ENCODE peak calls at places on chromosomes 5 and 9, in five cellular contexts. B, V, K, A and S are unnamed samples. For H3K4me1, the result is how much of the 10 kb centered on the place peaks cover.

GRCh38 chr9:92393686-92394085 is 10.7 kb downstream of the OGN start:
- DNase-seq in B (no peak), K (no peak), A (no peak), V (no peak), S (no peak)

GRCh38 chr5:89106479-89106878 is 223.5 kb upstream of the MEF2C start:
- DNase-seq in K (no peak), A (no peak), V (no peak), B (no peak), S (no peak)

GRCh38 chr5:138177936-138178515 is 404 bp downstream of the BRD8 start:
- DNase-seq in A (peak), B (no peak), V (peak), K (no peak), S (peak)

GRCh38 chr9:6183227-6183551 is 32.4 kb upstream of the IL33 start:
- DNase-seq in A (no peak), V (no peak), B (no peak), K (no peak), S (no peak)

GRCh38 chr5:28174691-28175090 is 1136.3 kb upstream of the CDH9 start:
- DNase-seq in K (no peak), V (no peak), A (no peak), B (no peak), S (no peak)

GRCh38 chr5:8058626-8059180 is 189.8 kb downstream of the MTRR start:
- DNase-seq in K (no peak), B (no peak), V (no peak), A (no peak), S (no peak)

GRCh38 chr5:115543931-115544370 is 624 bp downstream of the FEM1C start:
- DNase-seq in A (peak), K (peak), B (no peak), V (no peak), S (peak)

GRCh38 chr9:33239922-33240321 is at the start of gene SPINK4:
- DNase-seq in A (no peak), V (no peak), B (no peak), K (peak), S (no peak)

GRCh38 chr5:80565330-80565729 is 4.8 kb downstream of the ANKRD34B start:
- DNase-seq in K (no peak), B (no peak), A (no peak), V (no peak), S (no peak)

GRCh38 chr9:101566904-101567724 is 27.7 kb downstream of the PPP3R2 start:
- DNase-seq in K (no peak), B (no peak), A (peak), V (no peak), S (peak)

GRCh38 chr9:87102131-87102530 is 154.8 kb upstream of the GAS1 start:
- DNase-seq in A (no peak), K (no peak), V (no peak), B (no peak), S (no peak)

GRCh38 chr9:87327567-87328125 is 170.0 kb upstream of the DAPK1 start:
- DNase-seq in A (no peak), V (no peak), K (no peak), B (no peak), S (no peak)

GRCh38 chr9:79652598-79652997 is 80.8 kb downstream of the TLE4 start:
- DNase-seq in K (no peak), V (no peak), A (no peak), B (no peak), S (no peak)

GRCh38 chr5:84564311-84564710 is 179.6 kb upstream of the EDIL3 start:
- DNase-seq in K (no peak), V (no peak), B (no peak), A (no peak), S (no peak)

GRCh38 chr5:141882594-141883183 is 4.5 kb upstream of the PCDH1 start:
- DNase-seq in V (no peak), B (no peak), A (no peak), K (no peak), S (no peak)

GRCh38 chr5:9351535-9351934 is 194.3 kb downstream of the SEMA5A start:
- DNase-seq in V (no peak), A (no peak), K (no peak), B (no peak), S (no peak)

GRCh38 chr5:98770158-98770910 is 3.1 kb upstream of the RGMB start:
- DNase-seq in B (no peak), V (peak), A (peak), K (peak), S (no peak)

GRCh38 chr5:128778474-128778873 is 186.8 kb upstream of the SLC27A6 start:
- DNase-seq in B (no peak), A (no peak), V (no peak), K (no peak), S (no peak)

GRCh38 chr5:157301066-157301465 is 35.1 kb downstream of the CYFIP2 start:
- DNase-seq in B (no peak), K (no peak), V (no peak), A (no peak), S (no peak)

GRCh38 chr9:92385001-92385400 is 19.4 kb downstream of the OGN start:
- DNase-seq in B (no peak), V (no peak), K (no peak), A (no peak), S (no peak)

GRCh38 chr9:8831568-8831967 is 1032.0 kb upstream of the DMAC1 start:
- DNase-seq in V (no peak), A (no peak), K (no peak), B (no peak), S (no peak)

GRCh38 chr9:35653611-35654010 is 2.9 kb upstream of the SIT1 start:
- DNase-seq in V (no peak), K (no peak), A (no peak), B (no peak), S (no peak)

GRCh38 chr5:159638954-159639559 is 277.2 kb upstream of the ADRA1B start:
- DNase-seq in V (no peak), A (no peak), K (no peak), B (no peak), S (no peak)

GRCh38 chr5:95901676-95902646 is 59.7 kb downstream of the ELL2 start:
- DNase-seq in A (no peak), B (no peak), K (no peak), V (no peak), S (no peak)

GRCh38 chr9:78046120-78046519 is 14.5 kb upstream of the GNAQ start:
- DNase-seq in B (no peak), K (no peak), A (no peak), V (no peak), S (no peak)

GRCh38 chr5:95617057-95617456 is 2.8 kb upstream of the GPR150 start:
- DNase-seq in K (no peak), V (no peak), B (no peak), A (no peak), S (no peak)

GRCh38 chr5:142402752-142403318 is 78.0 kb upstream of the SPRY4 start:
- DNase-seq in A (no peak), K (no peak), B (no peak), V (no peak), S (no peak)

GRCh38 chr5:43232943-43233833 is 41.2 kb downstream of the NIM1K start:
- DNase-seq in K (no peak), A (no peak), B (no peak), V (peak), S (peak)

GRCh38 chr9:135034106-135034505 is 53.4 kb upstream of the OLFM1 start:
- DNase-seq in K (peak), V (no peak), A (no peak), B (no peak), S (no peak)

GRCh38 chr5:168756517-168757391 is 177.6 kb upstream of the PANK3 start:
- DNase-seq in B (no peak), A (no peak), V (no peak), K (no peak), S (no peak)

GRCh38 chr9:71814226-71814625 is 45.9 kb upstream of the CEMIP2 start:
- DNase-seq in B (no peak), A (peak), K (no peak), V (no peak), S (no peak)

GRCh38 chr5:16271851-16272250 is 92.3 kb upstream of the MARCHF11 start:
- DNase-seq in B (no peak), A (no peak), K (no peak), V (no peak), S (no peak)

GRCh38 chr9:97505845-97506244 is 4.4 kb downstream of the TMOD1 start:
- DNase-seq in A (no peak), V (no peak), B (no peak), K (no peak), S (no peak)

GRCh38 chr9:120928720-120929389 is 2.3 kb upstream of the TRAF1 start:
- DNase-seq in B (peak), A (peak), V (peak), K (peak), S (peak)

GRCh38 chr5:134611515-134611914 is 21.1 kb downstream of the SAR1B start:
- DNase-seq in V (no peak), K (no peak), A (no peak), B (no peak), S (no peak)

GRCh38 chr5:82092-82491 is 9.9 kb upstream of the PLEKHG4B start:
- DNase-seq in V (no peak), B (no peak), A (no peak), K (no peak), S (no peak)

GRCh38 chr5:150639317-150639738 is 1.1 kb upstream of the SYNPO start:
- DNase-seq in K (no peak), B (no peak), V (no peak), A (no peak), S (no peak)

GRCh38 chr5:150636391-150637244 is 3.8 kb upstream of the SYNPO start:
- DNase-seq in V (no peak), K (peak), B (no peak), A (peak), S (no peak)

GRCh38 chr5:150638053-150638444 is 2.4 kb upstream of the SYNPO start:
- DNase-seq in V (no peak), A (no peak), B (no peak), K (no peak), S (no peak)

GRCh38 chr5:150638488-150639316 is 1.8 kb upstream of the SYNPO start:
- DNase-seq in K (no peak), V (no peak), A (no peak), B (no peak), S (no peak)

GRCh38 chr5:150637245-150638052 is 3.0 kb upstream of the SYNPO start:
- DNase-seq in A (peak), K (no peak), B (no peak), V (no peak), S (no peak)
- H3K4me1 ChIP-seq in A (half or more), K (half or more), B (under half), V (half or more), S (under half)

GRCh38 chr9:129175825-129176633 is 2.0 kb downstream of the IER5L start:
- DNase-seq in B (no peak), A (peak), K (peak), V (peak), S (peak)
- H3K4me1 ChIP-seq in B (under half), A (under half), K (under half), V (under half), S (under half)

GRCh38 chr9:131708613-131709002 is 31.3 kb downstream of the RAPGEF1 start:
- DNase-seq in K (no peak), B (no peak), A (no peak), V (no peak), S (no peak)
- H3K4me1 ChIP-seq in K (half or more), B (under half), A (half or more), V (half or more), S (under half)

GRCh38 chr5:68245325-68245724 is 29.8 kb downstream of the PIK3R1 start:
- DNase-seq in A (no peak), V (no peak), K (no peak), B (no peak), S (no peak)
- H3K4me1 ChIP-seq in A (under half), V (half or more), K (half or more), B (under half), S (under half)

DNA sequence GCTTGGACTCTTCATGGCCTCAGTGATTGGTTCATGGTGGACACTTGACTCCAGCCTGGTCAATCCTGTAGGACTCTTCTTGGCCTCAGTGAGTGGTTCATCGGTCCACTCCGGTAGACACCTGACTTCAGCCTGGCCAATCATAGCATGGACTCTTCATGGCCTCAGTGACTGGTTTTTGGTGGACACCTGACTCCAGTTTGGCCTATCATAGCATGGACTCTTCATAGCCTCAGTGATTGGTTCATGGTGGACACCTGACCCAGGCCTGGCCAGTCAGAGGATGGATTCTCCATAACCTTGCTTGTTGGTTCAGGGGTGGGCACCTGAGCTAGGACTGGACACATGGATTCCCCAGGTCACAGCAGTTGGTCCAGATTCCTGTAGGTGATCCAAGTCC is 106.0 kb upstream of the ERCC6L2 start:
- DNase-seq in A (no peak), V (no peak), K (no peak), B (no peak), S (no peak)
- H3K4me1 ChIP-seq in A (under half), V (under half), K (under half), B (under half), S (under half)

DNA sequence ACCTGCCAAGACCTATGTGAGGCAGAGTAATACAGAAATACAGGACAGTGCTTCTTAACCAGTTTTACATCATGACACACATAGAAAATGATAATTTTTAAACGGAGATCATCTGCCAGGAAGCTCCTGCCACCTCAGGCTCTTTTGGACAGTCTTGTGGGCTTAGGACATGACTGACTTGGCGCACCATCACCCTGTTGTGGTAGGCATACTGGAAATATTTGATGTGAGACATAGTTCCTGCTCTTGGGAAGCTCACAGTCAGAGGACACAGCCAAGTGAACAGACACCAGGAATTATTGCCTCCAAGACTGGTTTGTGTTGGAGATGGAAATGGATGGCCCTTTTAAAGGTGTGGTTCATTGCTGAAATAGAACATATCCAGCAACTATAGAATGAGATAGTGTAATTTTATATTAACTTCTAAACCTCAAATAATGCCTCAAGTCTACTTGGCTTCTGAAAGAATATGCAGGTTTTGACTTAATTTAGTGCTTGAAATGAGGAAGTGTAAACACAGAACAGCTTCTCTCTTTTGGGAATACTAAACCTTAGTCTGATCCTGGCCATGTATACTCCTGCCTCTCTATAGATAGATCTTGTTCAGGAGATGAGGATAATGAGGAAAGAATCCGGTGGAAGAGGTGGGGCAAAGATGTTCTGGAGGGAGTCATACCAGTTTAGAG is 19.7 kb downstream of the CPEB4 start:
- DNase-seq in V (no peak), A (no peak), K (no peak), B (no peak), S (no peak)
- H3K4me1 ChIP-seq in V (half or more), A (half or more), K (half or more), B (under half), S (under half)

DNA sequence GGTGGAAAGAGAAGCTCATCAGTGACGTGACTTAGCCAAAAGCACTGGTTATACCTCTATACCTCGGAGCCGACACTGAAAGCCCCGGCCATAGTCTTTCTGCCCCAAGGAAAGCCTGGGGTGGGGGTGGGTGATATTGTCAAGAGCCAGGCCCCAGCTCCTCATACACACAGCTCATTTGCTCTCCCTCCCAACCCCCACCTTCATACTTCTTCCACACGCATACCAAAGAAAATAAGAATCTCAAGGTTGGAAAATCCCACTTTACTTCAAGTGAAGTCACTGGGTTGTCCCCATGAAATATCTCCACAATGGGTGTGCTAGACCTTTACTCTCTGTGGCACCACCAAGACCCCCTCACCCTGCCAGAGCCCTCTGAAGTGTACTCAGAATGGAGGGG is 27.1 kb upstream of the MGAT1 start:
- DNase-seq in B (no peak), A (no peak), K (no peak), V (no peak), S (no peak)
- H3K4me1 ChIP-seq in B (under half), A (half or more), K (under half), V (half or more), S (under half)

DNA sequence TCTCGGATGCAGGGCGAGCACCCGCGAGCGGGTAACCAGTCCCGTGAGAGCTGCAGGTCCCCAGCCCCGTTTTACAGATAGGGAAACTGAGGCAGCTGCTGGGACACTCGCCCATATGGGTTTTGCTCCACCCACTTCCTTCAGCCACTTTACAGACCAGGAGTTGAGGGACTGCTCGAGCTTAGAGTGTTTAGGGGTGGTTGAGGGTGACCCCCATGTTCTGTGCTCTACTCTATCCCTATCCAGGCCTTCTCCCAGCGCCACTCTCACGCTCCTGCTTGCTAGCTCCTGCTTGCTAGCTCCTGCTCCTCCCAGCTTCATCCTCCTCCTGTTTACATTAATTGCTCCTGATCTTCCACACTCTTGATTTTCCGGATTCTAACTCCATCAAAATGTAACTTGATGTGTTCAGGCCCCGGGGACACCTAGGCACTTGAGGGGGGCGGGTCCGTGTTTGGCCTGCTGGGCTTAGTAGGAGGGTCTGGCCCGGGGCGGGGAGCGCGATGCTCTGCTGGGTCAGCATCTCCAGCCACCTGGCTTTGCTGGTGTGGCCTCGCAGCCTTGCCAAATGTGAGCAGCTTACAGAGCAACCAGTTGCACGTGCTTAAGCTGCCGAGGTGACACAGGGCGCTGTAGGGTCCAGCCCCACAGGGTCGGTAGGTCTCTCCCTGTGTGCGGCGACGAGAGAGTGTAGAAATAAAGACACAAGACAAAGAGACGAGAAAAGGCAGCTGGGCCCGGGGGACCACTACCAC is 1.5 kb upstream of the PTGES2 start:
- DNase-seq in A (no peak), B (no peak), K (peak), V (peak), S (no peak)
- H3K4me1 ChIP-seq in A (under half), B (under half), K (under half), V (under half), S (under half)

GRCh38 chr9:89435315-89435823 is 62.5 kb downstream of the SEMA4D start:
- DNase-seq in K (peak), B (no peak), V (peak), A (peak), S (no peak)
- H3K4me1 ChIP-seq in K (under half), B (under half), V (under half), A (under half), S (half or more)

DNA sequence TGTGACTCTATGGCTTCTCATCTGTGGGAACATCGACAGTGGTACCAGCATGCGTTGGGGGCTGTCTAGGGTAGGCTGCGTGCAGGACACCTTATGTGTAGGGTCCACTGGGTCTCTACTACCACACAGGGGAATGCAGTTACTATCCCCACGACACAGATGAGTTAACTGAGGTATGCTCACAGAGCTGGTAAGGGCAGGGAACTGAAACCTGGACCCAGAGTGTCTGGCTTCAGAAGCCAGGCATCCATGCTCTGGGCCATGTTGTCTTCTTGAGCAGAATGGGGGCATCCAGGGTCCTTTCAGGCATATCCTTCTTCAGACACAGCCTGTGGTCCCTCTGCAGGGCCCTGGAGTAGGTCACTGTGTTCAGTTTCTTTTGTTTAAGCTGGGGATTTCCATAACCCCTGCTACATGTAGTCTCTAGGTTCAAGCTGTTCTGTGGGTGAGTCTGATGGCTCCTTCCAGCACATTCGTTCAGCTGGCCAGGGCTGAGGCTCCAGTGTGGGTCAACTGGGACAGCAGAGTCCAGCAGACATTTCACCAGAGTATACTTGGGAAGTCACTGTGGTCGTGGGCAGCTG is 148.8 kb downstream of the GADD45G start:
- DNase-seq in K (no peak), A (no peak), V (no peak), B (no peak), S (no peak)
- H3K4me1 ChIP-seq in K (under half), A (under half), V (under half), B (under half), S (under half)